ENCODE peak calls at places on chromosomes 7 and 10, in six cellular contexts. V, G, J, A, P and H are unnamed samples.
A peak's percentile ranks its signal among the peaks of the same experiment; 100 is the strongest.

GRCh38 chr10:6399241-6399701 is 180.8 kb downstream of the PRKCQ start:
- DNase-seq in P (peak; percentile 68), V (no peak), G (no peak), J (peak; percentile 57), A (no peak), H (peak; percentile 56)

GRCh38 chr7:50217961-50218360 is 86.6 kb upstream of the IKZF1 start:
- DNase-seq in A (no peak), G (no peak), V (no peak), J (no peak), P (no peak), H (no peak)

GRCh38 chr10:99619090-99619800 is 994 bp downstream of the SLC25A28 start:
- DNase-seq in A (no peak), P (no peak), J (peak; percentile 37), V (no peak), G (peak; percentile 16), H (no peak)

GRCh38 chr10:101014230-101014884 is 14.7 kb downstream of the LZTS2 start:
- DNase-seq in A (no peak), G (peak; percentile 68), P (peak; percentile 78), J (peak; percentile 48), V (peak; percentile 70), H (no peak)

GRCh38 chr7:106522691-106523090 is 138.3 kb downstream of the CCDC71L start:
- DNase-seq in A (no peak), P (no peak), G (no peak), V (no peak), J (no peak), H (no peak)

GRCh38 chr7:106070567-106071254 is 41.4 kb downstream of the SYPL1 start:
- DNase-seq in V (no peak), G (no peak), J (no peak), A (no peak), P (no peak), H (no peak)

GRCh38 chr7:15490261-15490660 is 71.6 kb downstream of the AGMO start:
- DNase-seq in J (no peak), V (no peak), G (no peak), A (no peak), P (no peak), H (no peak)

GRCh38 chr10:73814896-73815718 is 3.7 kb upstream of the NDST2 start:
- DNase-seq in P (no peak), J (no peak), V (no peak), G (no peak), A (no peak), H (no peak)

GRCh38 chr7:68678196-68678595 is 920.1 kb upstream of the AUTS2 start:
- DNase-seq in V (no peak), G (peak; percentile 40), P (no peak), J (peak; percentile 60), A (no peak), H (no peak)

GRCh38 chr10:90318659-90319058 is 539.2 kb downstream of the HTR7 start:
- DNase-seq in P (no peak), J (no peak), V (no peak), A (no peak), G (no peak), H (no peak)

GRCh38 chr10:23917251-23917908 is 291.6 kb upstream of the KIAA1217 start:
- DNase-seq in J (no peak), V (no peak), G (peak; percentile 3), P (no peak), A (no peak), H (no peak)

GRCh38 chr7:82382276-82382675 is 61.3 kb downstream of the CACNA2D1 start:
- DNase-seq in V (no peak), G (no peak), A (no peak), P (no peak), J (peak; percentile 12), H (no peak)

GRCh38 chr10:82982110-82982608 is 1107.2 kb downstream of the NRG3 start:
- DNase-seq in J (peak; percentile 98), V (no peak), P (no peak), G (peak; percentile 88), A (peak; percentile 98), H (peak; percentile 67)

GRCh38 chr7:118372530-118372929 is 148.0 kb downstream of the ANKRD7 start:
- DNase-seq in V (no peak), P (no peak), J (peak; percentile 68), G (peak; percentile 4), A (no peak), H (no peak)

GRCh38 chr7:13414181-13414580 is 575.3 kb downstream of the ETV1 start:
- DNase-seq in G (no peak), V (no peak), P (no peak), A (no peak), J (no peak), H (no peak)

GRCh38 chr7:24665564-24666294 is 91.5 kb downstream of the GSDME start:
- DNase-seq in J (peak; percentile 34), G (peak; percentile 72), P (no peak), V (peak; percentile 10), A (no peak), H (peak; percentile 29)

GRCh38 chr7:152862033-152862432 is 102.5 kb downstream of the ACTR3B start:
- DNase-seq in J (no peak), A (no peak), V (no peak), P (no peak), G (no peak), H (no peak)

GRCh38 chr7:87363342-87363741 is 17.9 kb downstream of the CROT start:
- DNase-seq in P (no peak), G (no peak), J (no peak), V (no peak), A (no peak), H (no peak)

GRCh38 chr7:124084024-124084423 is 51.2 kb upstream of the TMEM229A start:
- DNase-seq in G (peak; percentile 70), J (no peak), A (no peak), V (no peak), P (no peak), H (no peak)

GRCh38 chr7:112537822-112538221 is 57.0 kb downstream of the LSMEM1 start:
- DNase-seq in P (no peak), V (no peak), A (no peak), G (no peak), J (no peak), H (no peak)

GRCh38 chr7:23449941-23450340 is 20.4 kb downstream of the IGF2BP3 start:
- DNase-seq in P (no peak), A (no peak), V (no peak), G (no peak), J (no peak), H (no peak)

GRCh38 chr7:85074-85945 is 107.1 kb upstream of the FAM20C start:
- DNase-seq in P (peak; percentile 64), G (peak; percentile 70), A (no peak), J (peak; percentile 90), V (no peak), H (no peak)

GRCh38 chr7:144408116-144408515 is 4.6 kb upstream of the NOBOX start:
- DNase-seq in J (no peak), A (no peak), P (no peak), G (no peak), V (no peak), H (no peak)

GRCh38 chr7:152076324-152076821 is 50.9 kb downstream of the GALNT11 start:
- DNase-seq in P (no peak), J (no peak), G (peak; percentile 20), A (no peak), V (no peak), H (no peak)

GRCh38 chr10:88156341-88156740 is 292.9 kb downstream of the PTEN start:
- DNase-seq in A (peak; percentile 59), G (no peak), V (no peak), P (no peak), J (peak; percentile 91), H (peak; percentile 53)

GRCh38 chr7:158646766-158647474 is 57.7 kb downstream of the NCAPG2 start:
- DNase-seq in G (no peak), V (no peak), P (no peak), J (no peak), A (no peak), H (no peak)

GRCh38 chr10:65565246-65565645 is 1360.6 kb upstream of the LRRTM3 start:
- DNase-seq in A (no peak), P (no peak), V (no peak), J (no peak), G (no peak), H (no peak)

GRCh38 chr7:1639071-1639470 is 31.0 kb upstream of the ELFN1 start:
- DNase-seq in J (no peak), P (no peak), A (no peak), V (no peak), G (no peak), H (no peak)

GRCh38 chr7:152050547-152050971 is 25.1 kb downstream of the GALNT11 start:
- DNase-seq in A (no peak), P (no peak), J (peak; percentile 81), V (no peak), G (peak; percentile 83), H (peak; percentile 15)

GRCh38 chr10:95761939-95762492 is 6.1 kb downstream of the ENTPD1 start:
- DNase-seq in G (no peak), P (no peak), J (no peak), A (no peak), V (no peak), H (no peak)

GRCh38 chr7:158278745-158279320 is 308.8 kb downstream of the PTPRN2 start:
- DNase-seq in P (no peak), A (no peak), J (no peak), G (no peak), V (no peak), H (no peak)